ENCODE peak calls at places on chromosomes 6 and 20, in six cellular contexts. A is Calu3; C is lower leg skin; K is esophagus squamous epithelium; F is CD8-positive, alpha-beta T cell; B is cardiac muscle cell. Q is an unnamed sample.

GRCh38 chr20:58795181-58795922 is 55.4 kb downstream of the GNAS-AS1 start:
- DNase-seq in B (no peak), K (no peak), F (no peak), C (no peak), A (no peak), Q (no peak)

GRCh38 chr6:16199792-16200191 is 38.6 kb upstream of the GMPR start:
- DNase-seq in K (no peak), B (no peak), C (no peak), F (no peak), A (no peak), Q (no peak)

GRCh38 chr20:35714127-35714526 is 14.9 kb downstream of the ROMO1 start:
- DNase-seq in K (no peak), B (no peak), A (no peak), F (no peak), C (no peak), Q (no peak)

GRCh38 chr6:110287462-110288341 is 70.4 kb downstream of the METTL24 start:
- DNase-seq in B (no peak), K (no peak), C (no peak), F (no peak), A (no peak), Q (no peak)

GRCh38 chr20:38893056-38893455 is 33.2 kb upstream of the FAM83D start:
- DNase-seq in B (no peak), A (no peak), C (no peak), F (no peak), K (no peak), Q (no peak)

GRCh38 chr20:39358052-39358451 is 395.9 kb downstream of the DHX35 start:
- DNase-seq in A (no peak), F (no peak), K (no peak), B (no peak), C (no peak), Q (no peak)

GRCh38 chr6:163522033-163522432 is 107.5 kb downstream of the QKI start:
- DNase-seq in K (no peak), F (no peak), A (no peak), B (no peak), C (no peak), Q (no peak)

GRCh38 chr6:134363323-134364039 is 45.6 kb upstream of the SGK1 start:
- DNase-seq in B (no peak), F (no peak), C (no peak), K (no peak), A (no peak), Q (no peak)

GRCh38 chr6:14134211-14134910 is 16.8 kb downstream of the CD83 start:
- DNase-seq in F (no peak), C (no peak), B (no peak), K (no peak), A (no peak), Q (no peak)

GRCh38 chr6:100622907-100623692 is 158.4 kb upstream of the SIM1 start:
- DNase-seq in C (no peak), B (peak), K (no peak), A (no peak), F (no peak), Q (no peak)

GRCh38 chr6:43263314-43264178 is 20.3 kb downstream of the TTBK1 start:
- DNase-seq in A (peak), C (peak), F (peak), K (peak), B (peak), Q (peak)

GRCh38 chr6:170485159-170485558 is 67.9 kb downstream of the PSMB1 start:
- DNase-seq in C (no peak), K (no peak), F (no peak), B (peak), A (no peak), Q (no peak)

GRCh38 chr20:20956586-20956985 is 149.6 kb downstream of the LINC00237 start:
- DNase-seq in B (no peak), K (no peak), F (no peak), C (no peak), A (no peak), Q (no peak)

GRCh38 chr6:13470240-13471140 is 16.9 kb downstream of the GFOD1 start:
- DNase-seq in F (no peak), C (no peak), A (no peak), K (no peak), B (no peak), Q (no peak)

GRCh38 chr6:29631860-29632731 is 887 bp downstream of the GABBR1 start:
- DNase-seq in B (peak), K (no peak), A (peak), C (peak), F (peak), Q (no peak)

GRCh38 chr6:138410972-138411667 is 7.1 kb downstream of the HEBP2 start:
- DNase-seq in A (no peak), C (no peak), B (peak), F (no peak), K (no peak), Q (no peak)

GRCh38 chr6:16004934-16005673 is 123.8 kb upstream of the MYLIP start:
- DNase-seq in C (no peak), F (no peak), A (no peak), B (no peak), K (no peak), Q (no peak)

GRCh38 chr6:97312241-97312640 is 29.2 kb upstream of the MMS22L start:
- DNase-seq in A (no peak), C (no peak), K (no peak), B (no peak), F (no peak), Q (no peak)

GRCh38 chr20:59177266-59178250 is 13.9 kb downstream of the ZNF831 start:
- DNase-seq in F (peak), K (no peak), B (no peak), C (no peak), A (no peak), Q (no peak)

GRCh38 chr6:37182736-37183590 is 13.0 kb downstream of the PIM1 start:
- DNase-seq in F (peak), B (peak), C (peak), K (no peak), A (no peak), Q (no peak)

GRCh38 chr6:141484726-141485125 is 648.0 kb upstream of the GJE1 start:
- DNase-seq in K (no peak), A (no peak), B (peak), C (no peak), F (no peak), Q (no peak)

GRCh38 chr20:24629668-24630067 is 160.2 kb downstream of the SYNDIG1 start:
- DNase-seq in C (no peak), K (no peak), F (peak), B (peak), A (no peak), Q (peak)

GRCh38 chr6:80126657-80127350 is 20.3 kb downstream of the BCKDHB start:
- DNase-seq in C (no peak), A (no peak), F (no peak), K (no peak), B (no peak), Q (no peak)

GRCh38 chr6:22108199-22108598 is 188.6 kb downstream of the PRL start:
- DNase-seq in A (no peak), B (peak), F (no peak), C (no peak), K (no peak), Q (no peak)

GRCh38 chr20:33839591-33839990 is 28.4 kb downstream of the CHMP4B start:
- DNase-seq in F (no peak), A (no peak), B (no peak), C (no peak), K (no peak), Q (no peak)

GRCh38 chr20:18628330-18628941 is 40.6 kb downstream of the DTD1 start:
- DNase-seq in B (no peak), K (no peak), A (peak), C (peak), F (no peak), Q (no peak)

GRCh38 chr6:116969211-116969863 is 92.3 kb downstream of the RFX6 start:
- DNase-seq in K (no peak), C (no peak), A (peak), B (peak), F (no peak), Q (no peak)

GRCh38 chr20:34542439-34542838 is 16.1 kb upstream of the MAP1LC3A start:
- DNase-seq in C (no peak), A (no peak), B (no peak), K (no peak), F (no peak), Q (no peak)

GRCh38 chr20:24392612-24393011 is 76.8 kb upstream of the SYNDIG1 start:
- DNase-seq in K (no peak), A (no peak), B (no peak), F (no peak), C (no peak), Q (no peak)

GRCh38 chr6:12228447-12229146 is 61.6 kb upstream of the EDN1 start:
- DNase-seq in A (no peak), K (no peak), F (no peak), C (no peak), B (no peak), Q (no peak)

GRCh38 chr6:104940238-104940880 is 16.5 kb upstream of the LIN28B start:
- DNase-seq in A (no peak), F (no peak), C (no peak), K (no peak), B (no peak), Q (no peak)

GRCh38 chr20:49482621-49483017 is at the start of gene KCNB1:
- DNase-seq in A (peak), C (no peak), F (peak), B (peak), K (no peak), Q (no peak)
- TF ChIP-seq CTCF in A (no peak), C (no peak), F (no peak), B (no peak), K (peak), Q (no peak)

DNA sequence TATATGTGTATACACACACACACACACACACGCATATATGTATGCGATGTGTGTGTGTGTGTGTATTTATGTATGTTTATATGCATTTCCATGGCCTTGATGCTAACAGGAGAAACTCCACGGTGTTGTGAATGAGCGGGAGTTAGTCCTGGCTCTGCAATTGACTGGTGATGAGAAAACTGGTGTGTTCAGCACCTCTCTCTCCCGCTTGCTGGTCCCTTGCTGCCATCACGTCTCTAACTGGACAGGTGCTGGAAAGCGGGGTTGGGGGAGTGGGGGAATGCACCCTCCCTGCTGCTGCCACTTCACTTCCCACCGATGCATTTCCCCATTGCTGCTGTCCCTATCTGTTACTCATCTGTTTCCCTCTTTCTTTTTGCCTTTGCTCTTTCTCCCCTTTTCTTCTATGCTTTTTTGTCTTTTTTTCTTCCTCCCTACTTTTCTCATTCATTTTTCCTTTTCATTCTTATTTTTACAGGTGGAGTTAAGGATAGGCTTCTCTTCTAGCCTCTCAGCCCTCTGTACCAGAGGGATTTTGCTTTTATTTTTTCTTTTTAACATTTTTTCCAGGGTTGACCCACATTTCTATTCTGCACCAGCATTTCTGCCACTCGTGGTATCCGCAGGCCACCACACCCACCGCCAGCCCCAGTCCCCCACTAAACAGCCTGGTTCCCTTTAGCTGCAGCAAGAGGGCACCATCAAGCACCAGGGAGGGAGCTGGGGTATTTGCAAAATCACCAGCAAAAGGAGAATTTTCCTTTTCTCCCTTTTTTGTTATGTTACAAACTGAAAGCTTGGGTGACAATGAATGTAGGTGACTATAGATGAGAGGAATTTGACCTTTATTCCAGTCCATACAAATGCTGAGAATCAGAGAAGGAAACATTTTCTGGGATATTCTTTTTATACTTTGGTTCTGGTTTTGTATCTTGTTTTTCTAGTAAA is 115.6 kb downstream of the TCP11 start:
- DNase-seq in C (no peak), F (no peak), B (no peak), K (no peak), A (no peak), Q (no peak)
- TF ChIP-seq CTCF in C (no peak), F (no peak), B (peak), K (no peak), A (peak), Q (no peak)

GRCh38 chr6:45377555-45378323 is at the start of gene SUPT3H:
- DNase-seq in C (peak), B (peak), K (peak), F (peak), A (peak), Q (peak)
- TF ChIP-seq CTCF in C (no peak), B (peak), K (no peak), F (no peak), A (no peak), Q (peak)

DNA sequence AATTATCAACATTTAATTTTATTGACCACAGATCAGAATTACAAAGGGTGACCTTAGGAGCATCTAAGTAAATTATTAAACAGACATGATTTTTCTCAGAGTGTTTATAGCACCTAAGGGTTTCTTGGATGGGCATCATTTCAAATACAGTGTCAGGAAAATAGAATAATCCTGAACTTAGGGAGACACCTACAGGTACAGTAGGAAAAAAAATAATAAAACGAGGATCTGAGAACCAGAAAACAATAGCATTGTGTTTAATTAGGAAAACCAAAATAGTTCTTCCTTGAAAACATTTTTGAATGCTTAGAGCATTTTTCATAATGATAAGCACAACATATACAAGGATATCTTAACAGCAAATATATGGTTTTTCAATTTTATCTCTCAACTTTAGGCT is 39.2 kb downstream of the MMUT start:
- DNase-seq in K (no peak), C (no peak), B (peak), A (no peak), F (no peak), Q (no peak)
- TF ChIP-seq CTCF in K (no peak), C (no peak), B (peak), A (peak), F (no peak), Q (peak)

GRCh38 chr20:50471231-50471630 is 39.0 kb upstream of the PTPN1 start:
- DNase-seq in F (no peak), K (no peak), C (no peak), B (no peak), A (peak), Q (peak)

GRCh38 chr20:50469796-50470195 is 40.4 kb upstream of the PTPN1 start:
- DNase-seq in A (no peak), C (no peak), F (no peak), K (no peak), B (no peak), Q (no peak)

GRCh38 chr20:50468378-50468798 is 41.8 kb upstream of the PTPN1 start:
- DNase-seq in C (no peak), K (no peak), B (no peak), F (no peak), A (no peak), Q (no peak)

GRCh38 chr20:50469324-50469723 is 40.9 kb upstream of the PTPN1 start:
- DNase-seq in K (no peak), F (no peak), A (no peak), B (no peak), C (no peak), Q (no peak)

GRCh38 chr20:50470249-50470858 is 39.8 kb upstream of the PTPN1 start:
- DNase-seq in K (no peak), F (no peak), B (no peak), C (no peak), A (peak), Q (no peak)
- TF ChIP-seq CTCF in K (no peak), F (no peak), B (no peak), C (no peak), A (no peak), Q (no peak)

DNA sequence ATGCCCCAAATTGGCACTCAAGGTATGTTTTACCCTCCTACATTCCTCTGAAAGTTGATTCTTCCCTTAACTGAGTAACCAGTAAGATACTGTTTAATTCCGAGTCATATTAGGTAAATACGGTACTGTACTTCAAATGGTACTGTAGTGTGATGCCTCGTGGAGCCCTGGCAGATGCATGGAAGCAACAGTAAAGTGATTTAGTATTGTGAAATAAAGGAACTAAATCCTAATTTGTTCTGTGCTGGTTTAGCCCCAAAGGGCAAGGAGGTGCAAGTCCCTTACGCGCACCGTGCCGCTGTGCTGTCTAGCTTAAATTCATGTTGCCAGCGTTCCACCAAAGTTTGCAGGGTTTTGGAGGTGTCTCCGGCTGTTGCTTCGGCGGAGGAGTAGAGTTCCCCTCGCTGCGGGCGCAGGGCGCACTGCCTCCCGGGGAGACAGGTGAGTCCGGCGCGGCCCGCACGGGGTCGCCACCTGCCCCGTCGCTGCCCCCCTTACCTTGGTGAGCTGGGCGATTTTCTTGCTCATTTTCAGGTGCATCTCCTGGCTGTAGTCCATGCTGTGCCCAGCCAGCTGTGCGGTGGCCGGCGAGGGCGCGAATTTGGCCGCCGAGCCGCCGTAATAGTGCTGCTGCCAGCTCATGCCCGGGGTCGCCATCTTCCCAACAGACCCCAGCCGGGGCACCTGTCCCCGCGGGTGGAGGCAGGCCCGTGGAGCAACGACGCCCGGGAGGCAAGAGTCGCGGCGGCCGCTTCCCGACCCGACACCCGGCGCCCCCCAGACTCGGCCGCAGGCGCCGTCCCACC is 618 bp downstream of the FAM184A start:
- DNase-seq in F (peak), A (peak), B (peak), K (no peak), C (peak), Q (no peak)
- TF ChIP-seq CTCF in F (peak), A (peak), B (peak), K (no peak), C (no peak), Q (peak)

GRCh38 chr6:52284460-52285173 is at the start of gene MCM3:
- DNase-seq in F (peak), A (peak), K (peak), C (peak), B (peak), Q (peak)
- TF ChIP-seq CTCF in F (no peak), A (no peak), K (peak), C (no peak), B (no peak), Q (no peak)

GRCh38 chr6:2594868-2595267 is 155.9 kb downstream of the MYLK4 start:
- DNase-seq in F (no peak), C (no peak), K (no peak), A (no peak), B (no peak), Q (no peak)

GRCh38 chr6:2593167-2593566 is 157.6 kb downstream of the MYLK4 start:
- DNase-seq in C (no peak), K (no peak), B (no peak), F (no peak), A (no peak), Q (no peak)

GRCh38 chr6:2598867-2599266 is 151.9 kb downstream of the MYLK4 start:
- DNase-seq in F (no peak), A (no peak), B (no peak), C (no peak), K (no peak), Q (no peak)

GRCh38 chr6:2599817-2600216 is 150.9 kb downstream of the MYLK4 start:
- DNase-seq in C (no peak), B (no peak), A (no peak), K (no peak), F (no peak), Q (no peak)

GRCh38 chr6:2596222-2596621 is 154.5 kb downstream of the MYLK4 start:
- DNase-seq in C (no peak), F (no peak), A (no peak), B (no peak), K (no peak), Q (no peak)
- TF ChIP-seq CTCF in C (no peak), F (no peak), A (no peak), B (peak), K (no peak), Q (no peak)

Q was measured in LNCaP clone FGC.